ENCODE peak calls at places on chromosomes 12 and 14, in six cellular contexts. A is GM12865, G is fibroblast of pulmonary artery, W is keratinocyte, P is AG09319, B is coronary artery. N is an unnamed sample.
A peak's percentile ranks its signal among the peaks of the same experiment; 100 is the strongest.

GRCh38 chr14:71451501-71451900 is 480.7 kb upstream of the RGS6 start:
- DNase-seq in A (no peak), G (no peak), W (no peak), P (no peak), B (no peak), N (no peak)

GRCh38 chr14:78029471-78030372 is 140.5 kb upstream of the NRXN3 start:
- DNase-seq in A (no peak), G (no peak), W (no peak), P (no peak), B (no peak), N (no peak)

GRCh38 chr12:76455582-76456345 is 103.8 kb downstream of the OSBPL8 start:
- DNase-seq in A (peak; percentile 77), G (peak; percentile 90), W (peak; percentile 64), P (peak; percentile 56), B (no peak), N (peak; percentile 56)

GRCh38 chr12:53493610-53494391 is 5.5 kb downstream of the MAP3K12 start:
- DNase-seq in A (no peak), G (no peak), W (no peak), P (no peak), B (no peak), N (no peak)

GRCh38 chr12:22318122-22318737 is 16.3 kb downstream of the ST8SIA1 start:
- DNase-seq in A (no peak), G (peak; percentile 26), W (no peak), P (no peak), B (no peak), N (no peak)

GRCh38 chr12:26264215-26264838 is 69.0 kb downstream of the SSPN start:
- DNase-seq in A (no peak), G (no peak), W (peak; percentile 83), P (no peak), B (no peak), N (no peak)

GRCh38 chr12:69933115-69933552 is 108.1 kb downstream of the MYRFL start:
- DNase-seq in A (peak; percentile 86), G (no peak), W (no peak), P (no peak), B (no peak), N (no peak)

GRCh38 chr12:25252946-25253345 is 2.2 kb upstream of the KRAS start:
- DNase-seq in A (no peak), G (no peak), W (no peak), P (no peak), B (no peak), N (no peak)

GRCh38 chr14:99274346-99275221 is 2.6 kb upstream of the BCL11B start:
- DNase-seq in A (peak; percentile 45), G (peak; percentile 80), W (peak; percentile 61), P (peak; percentile 15), B (peak; percentile 72), N (peak; percentile 62)

GRCh38 chr12:130339946-130340345 is 2.3 kb downstream of the PIWIL1 start:
- DNase-seq in A (no peak), G (no peak), W (peak; percentile 59), P (no peak), B (no peak), N (no peak)

GRCh38 chr14:86640288-86640687 is 1110.3 kb downstream of the FLRT2 start:
- DNase-seq in A (no peak), G (no peak), W (no peak), P (no peak), B (no peak), N (no peak)

GRCh38 chr14:73058923-73059311 is 583 bp downstream of the RBM25 start:
- DNase-seq in A (no peak), G (no peak), W (no peak), P (no peak), B (no peak), N (peak; percentile 61)

GRCh38 chr12:52569726-52570125 is 3.9 kb downstream of the KRT74 start:
- DNase-seq in A (no peak), G (no peak), W (no peak), P (no peak), B (no peak), N (no peak)

GRCh38 chr12:51907083-51907863 is at the start of gene ACVRL1:
- DNase-seq in A (no peak), G (no peak), W (no peak), P (no peak), B (no peak), N (no peak)

GRCh38 chr12:89356069-89356665 is 3.9 kb upstream of the DUSP6 start:
- DNase-seq in A (no peak), G (no peak), W (no peak), P (no peak), B (no peak), N (no peak)

GRCh38 chr12:64665506-64665905 is 55.2 kb downstream of the RASSF3 start:
- DNase-seq in A (peak; percentile 85), G (peak; percentile 29), W (no peak), P (no peak), B (no peak), N (no peak)

GRCh38 chr14:67766035-67766680 is 50.2 kb downstream of the ZFYVE26 start:
- DNase-seq in A (no peak), G (no peak), W (no peak), P (no peak), B (no peak), N (no peak)

GRCh38 chr12:49945394-49946080 is 5.0 kb upstream of the AQP2 start:
- DNase-seq in A (peak; percentile 81), G (peak; percentile 80), W (no peak), P (peak; percentile 22), B (peak; percentile 91), N (peak; percentile 92)

GRCh38 chr14:101504096-101504948 is 57.0 kb upstream of the DIO3 start:
- DNase-seq in A (no peak), G (no peak), W (no peak), P (no peak), B (peak; percentile 68), N (no peak)

GRCh38 chr12:131860472-131861260 is 32.5 kb downstream of the MMP17 start:
- DNase-seq in A (no peak), G (peak; percentile 49), W (no peak), P (peak; percentile 78), B (no peak), N (no peak)

GRCh38 chr12:6167327-6168280 is 32.6 kb upstream of the CD9 start:
- DNase-seq in A (peak; percentile 70), G (peak; percentile 98), W (peak; percentile 58), P (peak; percentile 56), B (peak; percentile 93), N (peak; percentile 82)

GRCh38 chr12:52691765-52692150 is 11.6 kb upstream of the KRT1 start:
- DNase-seq in A (no peak), G (no peak), W (no peak), P (no peak), B (no peak), N (no peak)

GRCh38 chr12:91781114-91781513 is 364.5 kb downstream of the BTG1 start:
- DNase-seq in A (no peak), G (peak; percentile 59), W (no peak), P (no peak), B (no peak), N (no peak)

GRCh38 chr14:61492474-61492873 is 171.1 kb downstream of the PRKCH start:
- DNase-seq in A (no peak), G (no peak), W (no peak), P (no peak), B (no peak), N (no peak)

GRCh38 chr12:5375547-5376295 is 56.2 kb upstream of the NTF3 start:
- DNase-seq in A (no peak), G (no peak), W (no peak), P (no peak), B (no peak), N (no peak)

GRCh38 chr14:89489796-89490506 is 72.9 kb upstream of the FOXN3 start:
- DNase-seq in A (no peak), G (no peak), W (no peak), P (no peak), B (no peak), N (no peak)

GRCh38 chr14:59344711-59345455 is 120.3 kb downstream of the GPR135 start:
- DNase-seq in A (no peak), G (no peak), W (no peak), P (no peak), B (no peak), N (no peak)

GRCh38 chr14:62759796-62760195 is 285.5 kb downstream of the KCNH5 start:
- DNase-seq in A (no peak), G (no peak), W (no peak), P (no peak), B (no peak), N (no peak)
- TF ChIP-seq CTCF in A (no peak), G (no peak), W (no peak), P (no peak), B (no peak), N (no peak)

DNA sequence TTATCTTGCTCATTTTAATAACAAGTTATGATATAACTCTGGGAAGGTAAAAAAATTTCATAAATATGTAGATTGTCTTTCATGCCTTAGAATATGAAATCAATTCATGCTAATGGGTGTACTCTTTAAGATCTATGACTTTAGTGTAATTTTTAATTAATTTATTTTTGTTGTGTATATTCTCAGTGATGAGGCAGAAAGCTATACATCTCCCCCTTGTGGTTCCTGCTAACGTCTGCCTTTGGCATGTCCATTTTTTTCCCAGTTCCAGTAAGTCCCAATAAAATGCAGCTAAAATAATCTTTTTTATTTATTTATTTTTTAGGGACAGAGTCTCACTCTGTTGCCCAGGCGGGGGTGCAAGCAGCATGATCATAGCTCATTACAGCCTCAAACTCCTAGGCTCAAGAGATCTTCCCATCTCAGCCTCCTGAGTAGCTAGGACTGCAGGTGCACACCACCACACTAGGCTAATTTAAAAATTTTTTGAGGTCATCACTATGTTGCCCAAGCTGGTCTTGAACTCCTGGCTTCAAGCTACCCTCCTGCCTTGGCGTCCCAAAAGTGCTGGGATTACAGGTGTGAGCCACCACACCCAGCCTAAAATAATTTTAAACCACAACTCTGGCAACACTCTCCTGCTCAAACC is 3.3 kb upstream of the CHURC1 start:
- DNase-seq in A (peak; percentile 12), G (peak; percentile 67), W (no peak), P (no peak), B (no peak), N (no peak)
- TF ChIP-seq CTCF in A (peak; percentile 26), G (peak; percentile 85), W (peak; percentile 57), P (peak; percentile 67), B (no peak), N (peak; percentile 38)

GRCh38 chr12:56127888-56128668 is at the start of gene ESYT1:
- DNase-seq in A (peak; percentile 100), G (peak; percentile 100), W (peak; percentile 99), P (peak; percentile 99), B (peak; percentile 100), N (peak; percentile 97)
- TF ChIP-seq CTCF in A (no peak), G (no peak), W (no peak), P (no peak), B (no peak), N (no peak)

DNA sequence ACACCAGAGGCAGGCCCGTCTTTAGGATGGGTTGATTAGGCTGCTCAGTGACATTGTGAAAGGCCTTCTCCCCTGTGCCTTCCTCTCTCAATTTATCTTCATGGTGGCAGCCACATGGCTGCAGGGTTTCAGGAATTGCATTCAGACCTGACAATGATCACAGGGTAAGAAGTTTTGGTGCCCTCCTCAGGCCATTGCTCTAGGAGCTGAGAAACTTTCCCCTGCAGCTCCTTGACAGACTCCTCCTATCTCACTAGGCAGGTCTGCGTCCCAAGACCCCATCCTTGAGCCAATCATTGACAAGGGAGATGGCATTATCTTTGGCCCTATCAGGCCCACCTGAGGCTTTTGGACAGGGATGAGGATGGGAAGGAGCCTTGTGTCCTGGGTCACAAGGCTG is 57.4 kb upstream of the ANO4 start:
- DNase-seq in A (no peak), G (no peak), W (no peak), P (no peak), B (no peak), N (no peak)
- TF ChIP-seq CTCF in A (no peak), G (no peak), W (no peak), P (no peak), B (no peak), N (no peak)

GRCh38 chr14:104799657-104800599 is 973 bp upstream of the ZBTB42 start:
- DNase-seq in A (peak; percentile 85), G (peak; percentile 73), W (peak; percentile 13), P (peak; percentile 53), B (peak; percentile 89), N (peak; percentile 90)
- TF ChIP-seq CTCF in A (peak; percentile 41), G (peak; percentile 26), W (peak; percentile 30), P (peak; percentile 31), B (no peak), N (peak; percentile 14)